ENCODE peak calls at places on chromosome 21, in six cellular contexts. V is choroid plexus epithelial cell, X is adrenal gland, D is suprapubic skin, Q is fibroblast of lung, P is H9. A is an unnamed sample.

GRCh38 chr21:38769253-38769780 is 36.4 kb upstream of the ETS2 start:
- DNase-seq in D (no peak), V (peak), P (no peak), Q (peak), X (no peak), A (no peak)

GRCh38 chr21:29298348-29299045 is at the start of gene BACH1:
- DNase-seq in D (peak), Q (peak), V (peak), P (peak), X (peak), A (peak)

GRCh38 chr21:46051821-46052675 is 45.9 kb upstream of the COL6A2 start:
- DNase-seq in X (no peak), D (no peak), P (no peak), V (no peak), Q (no peak), A (no peak)

GRCh38 chr21:38221594-38221993 is 35.2 kb upstream of the KCNJ15 start:
- DNase-seq in P (no peak), D (no peak), Q (no peak), V (no peak), X (no peak), A (no peak)

GRCh38 chr21:29166853-29167252 is 36.4 kb downstream of the MAP3K7CL start:
- DNase-seq in V (no peak), X (no peak), Q (no peak), P (no peak), D (no peak), A (no peak)

GRCh38 chr21:45932922-45933502 is 48.6 kb upstream of the COL6A1 start:
- DNase-seq in Q (no peak), P (no peak), V (no peak), D (no peak), X (no peak), A (no peak)

GRCh38 chr21:28541371-28542112 is 451.1 kb downstream of the LTN1 start:
- DNase-seq in V (no peak), P (no peak), D (no peak), X (no peak), Q (peak), A (no peak)

GRCh38 chr21:26804895-26805609 is 40.2 kb downstream of the ADAMTS1 start:
- DNase-seq in D (no peak), Q (peak), P (no peak), V (no peak), X (no peak), A (no peak)

GRCh38 chr21:45947716-45948255 is 33.8 kb upstream of the COL6A1 start:
- DNase-seq in V (no peak), Q (no peak), X (no peak), P (no peak), D (no peak), A (no peak)

GRCh38 chr21:45920824-45921600 is 60.6 kb upstream of the COL6A1 start:
- DNase-seq in D (no peak), P (no peak), X (no peak), V (no peak), Q (peak), A (no peak)

GRCh38 chr21:25790122-25790951 is 55.6 kb downstream of the GABPA start:
- DNase-seq in X (peak), D (no peak), P (no peak), V (peak), Q (peak), A (no peak)

GRCh38 chr21:30408782-30409494 is 13.1 kb downstream of the KRTAP13-1 start:
- DNase-seq in P (peak), Q (peak), V (peak), X (no peak), D (no peak), A (no peak)

GRCh38 chr21:26007911-26008579 is 162.5 kb downstream of the APP start:
- DNase-seq in V (peak), P (no peak), D (no peak), X (no peak), Q (peak), A (no peak)

GRCh38 chr21:29293495-29293894 is 5.2 kb upstream of the BACH1 start:
- DNase-seq in Q (no peak), V (no peak), X (no peak), P (no peak), D (no peak), A (peak)

GRCh38 chr21:32794643-32795042 is 23.1 kb upstream of the PAXBP1 start:
- DNase-seq in D (no peak), V (no peak), X (no peak), Q (no peak), P (no peak), A (no peak)

GRCh38 chr21:46431448-46431847 is 27.2 kb upstream of the DIP2A start:
- DNase-seq in X (peak), Q (no peak), D (no peak), V (no peak), P (no peak), A (no peak)

GRCh38 chr21:29295066-29295650 is 3.6 kb upstream of the BACH1 start:
- DNase-seq in X (no peak), P (no peak), V (no peak), D (no peak), Q (no peak), A (no peak)

GRCh38 chr21:38303300-38303699 is 46.5 kb downstream of the KCNJ15 start:
- DNase-seq in V (peak), X (peak), D (no peak), Q (peak), P (no peak), A (no peak)

GRCh38 chr21:41289431-41289830 is 27.2 kb upstream of the FAM3B start:
- DNase-seq in V (peak), D (no peak), P (peak), X (no peak), Q (no peak), A (no peak)

GRCh38 chr21:41052820-41053555 is 115.0 kb upstream of the BACE2 start:
- DNase-seq in V (no peak), D (no peak), X (no peak), P (no peak), Q (no peak), A (no peak)

GRCh38 chr21:39518055-39518844 is 66.5 kb downstream of the SH3BGR start:
- DNase-seq in Q (peak), X (no peak), P (peak), D (no peak), V (peak), A (no peak)

GRCh38 chr21:29125199-29125598 is 5.2 kb upstream of the MAP3K7CL start:
- DNase-seq in P (no peak), X (no peak), V (no peak), D (no peak), Q (no peak), A (no peak)

GRCh38 chr21:16569679-16570078 is 839.9 kb downstream of the USP25 start:
- DNase-seq in D (no peak), Q (no peak), X (no peak), P (no peak), V (peak), A (no peak)

GRCh38 chr21:41620982-41621381 is 113.0 kb upstream of the TMPRSS2 start:
- DNase-seq in V (no peak), P (no peak), D (no peak), X (no peak), Q (peak), A (no peak)

GRCh38 chr21:20445971-20446370 is 552.2 kb upstream of the NCAM2 start:
- DNase-seq in Q (no peak), X (no peak), D (no peak), V (peak), P (no peak), A (no peak)

GRCh38 chr21:26179501-26179900 is 8.9 kb upstream of the APP start:
- DNase-seq in V (no peak), X (no peak), Q (no peak), D (no peak), P (no peak), A (no peak)

GRCh38 chr21:28738305-28738704 is 254.4 kb downstream of the LTN1 start:
- DNase-seq in Q (no peak), P (no peak), X (no peak), D (no peak), V (no peak), A (no peak)

GRCh38 chr21:26385721-26386120 is 187.4 kb downstream of the CYYR1 start:
- DNase-seq in X (no peak), V (no peak), Q (peak), D (no peak), P (no peak), A (no peak)

GRCh38 chr21:46211786-46212720 is 16.5 kb downstream of the LSS start:
- DNase-seq in D (peak), P (no peak), Q (no peak), X (peak), V (no peak), A (peak)

GRCh38 chr21:30395731-30396130 is at the start of gene KRTAP13-1:
- DNase-seq in D (no peak), P (no peak), V (no peak), X (no peak), Q (no peak), A (no peak)

DNA sequence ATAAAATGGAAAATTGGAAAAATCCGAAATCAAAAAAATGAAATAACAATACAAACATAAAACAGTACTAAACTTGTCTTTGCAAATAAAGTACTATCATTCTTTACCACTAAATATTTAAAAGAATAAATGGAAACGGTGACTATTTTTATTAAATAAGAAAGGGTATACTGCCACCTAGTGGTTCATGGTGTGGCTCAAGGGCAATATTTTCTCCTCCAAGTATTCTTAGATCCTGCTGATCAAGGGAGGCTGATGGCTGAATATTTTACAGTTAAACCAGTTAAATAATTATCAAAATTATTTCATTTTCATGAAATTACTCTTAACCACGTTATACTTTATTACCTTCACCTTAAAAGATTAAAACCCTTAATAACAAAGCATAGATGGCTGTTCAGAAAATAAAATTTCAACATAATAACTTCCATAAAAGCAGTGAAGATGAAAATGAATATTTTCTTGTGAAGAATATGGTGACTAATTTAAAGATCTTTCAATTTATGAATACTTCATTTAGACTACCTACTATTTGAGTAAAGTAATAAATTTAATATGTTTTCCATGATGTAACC is 1793.9 kb downstream of the NCAM2 start:
- DNase-seq in X (no peak), Q (peak), P (no peak), D (no peak), V (peak), A (no peak)
- TF ChIP-seq CTCF in X (peak), Q (peak), P (peak), D (peak), V (peak), A (peak)

GRCh38 chr21:31548688-31549087 is 110.8 kb upstream of the SOD1 start:
- DNase-seq in P (no peak), X (no peak), V (no peak), Q (no peak), D (no peak), A (no peak)
- TF ChIP-seq CTCF in P (peak), X (no peak), V (no peak), Q (no peak), D (no peak), A (no peak)

GRCh38 chr21:42777064-42777756 is 102.1 kb downstream of the WDR4 start:
- DNase-seq in Q (no peak), P (no peak), V (peak), D (no peak), X (no peak), A (no peak)
- TF ChIP-seq CTCF in Q (no peak), P (no peak), V (no peak), D (no peak), X (no peak), A (no peak)

GRCh38 chr21:37073417-37074194 is 552 bp downstream of the TTC3 start:
- DNase-seq in V (peak), P (no peak), X (peak), D (peak), Q (peak), A (peak)
- TF ChIP-seq CTCF in V (no peak), P (no peak), X (no peak), D (no peak), Q (no peak), A (no peak)

GRCh38 chr21:34156957-34157356 is 83.6 kb downstream of the MRPS6 start:
- DNase-seq in P (no peak), X (no peak), Q (no peak), V (no peak), D (no peak), A (no peak)

GRCh38 chr21:34157456-34158025 is 84.2 kb downstream of the MRPS6 start:
- DNase-seq in V (no peak), Q (no peak), D (no peak), X (no peak), P (no peak), A (no peak)

GRCh38 chr21:34154878-34155277 is 81.5 kb downstream of the MRPS6 start:
- DNase-seq in V (no peak), Q (no peak), X (no peak), D (no peak), P (no peak), A (no peak)

GRCh38 chr21:34158866-34159616 is 85.7 kb downstream of the MRPS6 start:
- DNase-seq in V (no peak), X (no peak), P (no peak), D (no peak), Q (no peak), A (no peak)

GRCh38 chr21:34159617-34159883 is 86.2 kb downstream of the MRPS6 start:
- DNase-seq in Q (no peak), P (no peak), V (no peak), X (no peak), D (no peak), A (no peak)
- TF ChIP-seq CTCF in Q (no peak), P (no peak), V (no peak), X (no peak), D (no peak), A (no peak)

GRCh38 chr21:44755227-44755626 is 43.9 kb upstream of the TSPEAR start:
- DNase-seq in P (peak), X (no peak), V (peak), D (no peak), Q (peak), A (no peak)
- TF ChIP-seq CTCF in P (no peak), X (no peak), V (peak), D (no peak), Q (no peak), A (no peak)

DNA sequence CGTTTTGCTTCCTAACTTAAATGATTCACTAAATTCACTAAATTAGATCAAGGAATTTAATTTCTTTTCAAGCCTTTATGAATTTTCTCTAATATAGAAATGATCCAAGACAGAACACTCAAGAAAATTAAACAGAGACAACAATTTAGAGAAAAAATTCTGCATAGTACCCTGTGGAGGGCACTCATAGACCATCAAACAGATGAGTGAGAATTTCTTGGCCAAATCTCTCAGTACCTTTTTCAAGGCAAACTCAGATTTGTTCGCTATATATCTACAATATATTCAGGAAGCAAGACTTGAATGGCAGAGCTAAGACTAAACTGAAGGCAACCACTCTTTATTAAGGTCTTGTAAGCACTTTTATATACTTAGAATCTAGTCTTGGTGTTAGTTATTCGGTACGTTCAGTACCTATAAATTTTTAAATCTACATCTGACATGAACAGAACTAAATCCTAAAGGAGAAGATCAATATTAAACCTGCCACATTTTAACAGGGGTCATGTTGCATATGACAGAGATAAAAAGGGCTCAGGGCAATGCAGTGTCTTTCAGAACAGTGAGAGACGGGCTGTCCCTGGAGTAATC is 118.7 kb upstream of the TMPRSS15 start:
- DNase-seq in V (peak), D (no peak), Q (peak), X (no peak), P (no peak), A (no peak)
- TF ChIP-seq CTCF in V (peak), D (no peak), Q (no peak), X (no peak), P (peak), A (no peak)

GRCh38 chr21:14773777-14774345 is 227.7 kb upstream of the SAMSN1 start:
- DNase-seq in D (no peak), Q (no peak), P (peak), X (peak), V (peak), A (peak)
- TF ChIP-seq CTCF in D (peak), Q (peak), P (peak), X (peak), V (peak), A (peak)

A was measured in activated B cell treated with CpG ODN at 0.5 μM for 24 hours.